ENCODE peak calls at places on chromosome 14, in five cellular contexts. J is amygdala; V is iris pigment epithelial cell; U is activated naive CD4-positive, alpha-beta T cell; I is RPMI7951. M is an unnamed sample.

GRCh38 chr14:21915814-21916213 is 242.2 kb upstream of the OR4E1 start:
- DNase-seq in J (no peak), U (no peak), V (peak; percentile 45), I (peak; percentile 2), M (no peak)

GRCh38 chr14:105844047-105844630 is 317.8 kb downstream of the TMEM121 start:
- DNase-seq in U (no peak), V (no peak), J (no peak), I (no peak), M (no peak)

GRCh38 chr14:85572021-85572420 is 42.1 kb downstream of the FLRT2 start:
- DNase-seq in U (no peak), I (no peak), V (no peak), J (no peak), M (no peak)

GRCh38 chr14:95480109-95480886 is 36.2 kb downstream of the SYNE3 start:
- DNase-seq in U (no peak), V (no peak), I (peak; percentile 68), J (no peak), M (no peak)

GRCh38 chr14:69049675-69050074 is 70.6 kb upstream of the ACTN1 start:
- DNase-seq in V (peak; percentile 93), I (peak; percentile 48), U (no peak), J (no peak), M (no peak)

GRCh38 chr14:35708072-35708471 is 101.0 kb downstream of the RALGAPA1 start:
- DNase-seq in V (no peak), U (no peak), I (no peak), J (no peak), M (no peak)

GRCh38 chr14:103542545-103543088 is 13.6 kb downstream of the TRMT61A start:
- DNase-seq in U (no peak), J (peak; percentile 88), V (no peak), I (peak; percentile 57), M (peak; percentile 91)

GRCh38 chr14:92143962-92144361 is 22.2 kb downstream of the CPSF2 start:
- DNase-seq in U (no peak), J (no peak), I (no peak), V (no peak), M (no peak)

GRCh38 chr14:74616507-74616906 is 4.5 kb upstream of the LTBP2 start:
- DNase-seq in U (no peak), J (no peak), V (peak; percentile 90), I (peak; percentile 88), M (no peak)

GRCh38 chr14:64158608-64159007 is 135.6 kb downstream of the ESR2 start:
- DNase-seq in V (no peak), U (no peak), I (no peak), J (no peak), M (no peak)